ENCODE peak calls at places on chromosomes 5 and 9, in four cellular contexts. B is PC-3; T is fibroblast of mammary gland; U is CD8-positive, alpha-beta T cell. J is an unnamed sample.

GRCh38 chr5:57495285-57495684 is 12.7 kb upstream of the ACTBL2 start:
- DNase-seq in T (no peak), U (no peak), B (no peak), J (no peak)

GRCh38 chr5:44828719-44829118 is 20.0 kb downstream of the MRPS30 start:
- DNase-seq in T (no peak), U (no peak), B (no peak), J (no peak)

GRCh38 chr9:2356391-2356790 is 265.2 kb upstream of the VLDLR start:
- DNase-seq in B (peak; percentile 28), T (no peak), U (no peak), J (peak; percentile 9)

GRCh38 chr9:16871358-16872151 is 1.1 kb upstream of the BNC2 start:
- DNase-seq in T (peak; percentile 91), B (peak; percentile 71), U (no peak), J (peak; percentile 48)

GRCh38 chr5:350355-350754 is 28.8 kb downstream of the AHRR start:
- DNase-seq in B (no peak), U (no peak), T (no peak), J (no peak)

GRCh38 chr5:62206150-62206829 is 99.7 kb upstream of the KIF2A start:
- DNase-seq in U (no peak), T (peak; percentile 5), B (peak; percentile 17), J (peak; percentile 17)

GRCh38 chr5:140372971-140373487 is 13.0 kb downstream of the SLC4A9 start:
- DNase-seq in T (peak; percentile 80), B (peak; percentile 88), U (no peak), J (peak; percentile 74)

GRCh38 chr5:145062280-145062679 is 772.9 kb downstream of the PRELID2 start:
- DNase-seq in T (no peak), U (no peak), B (no peak), J (no peak)

GRCh38 chr5:133366438-133366837 is 245.9 kb downstream of the FSTL4 start:
- DNase-seq in T (peak; percentile 11), U (no peak), B (peak; percentile 20), J (peak; percentile 57)

GRCh38 chr5:64900618-64901017 is 131.9 kb downstream of the CWC27 start:
- DNase-seq in T (no peak), B (peak; percentile 52), U (no peak), J (peak; percentile 1)

GRCh38 chr5:53948598-53948997 is 361.8 kb downstream of the ARL15 start:
- DNase-seq in U (no peak), B (no peak), T (no peak), J (no peak)

GRCh38 chr5:155128786-155129512 is 115.4 kb downstream of the KIF4B start:
- DNase-seq in U (no peak), T (peak; percentile 66), B (peak; percentile 2), J (peak; percentile 87)

GRCh38 chr9:137278913-137279711 is 1.6 kb downstream of the TOR4A start:
- DNase-seq in T (no peak), B (no peak), U (no peak), J (no peak)

GRCh38 chr9:108049026-108049591 is 559.5 kb upstream of the KLF4 start:
- DNase-seq in T (peak; percentile 95), U (no peak), B (peak; percentile 94), J (peak; percentile 93)
- H3K4me3 ChIP-seq in T (no peak overlapping the region), U (no peak overlapping the region), B (no peak overlapping the region), J (no peak overlapping the region)

DNA sequence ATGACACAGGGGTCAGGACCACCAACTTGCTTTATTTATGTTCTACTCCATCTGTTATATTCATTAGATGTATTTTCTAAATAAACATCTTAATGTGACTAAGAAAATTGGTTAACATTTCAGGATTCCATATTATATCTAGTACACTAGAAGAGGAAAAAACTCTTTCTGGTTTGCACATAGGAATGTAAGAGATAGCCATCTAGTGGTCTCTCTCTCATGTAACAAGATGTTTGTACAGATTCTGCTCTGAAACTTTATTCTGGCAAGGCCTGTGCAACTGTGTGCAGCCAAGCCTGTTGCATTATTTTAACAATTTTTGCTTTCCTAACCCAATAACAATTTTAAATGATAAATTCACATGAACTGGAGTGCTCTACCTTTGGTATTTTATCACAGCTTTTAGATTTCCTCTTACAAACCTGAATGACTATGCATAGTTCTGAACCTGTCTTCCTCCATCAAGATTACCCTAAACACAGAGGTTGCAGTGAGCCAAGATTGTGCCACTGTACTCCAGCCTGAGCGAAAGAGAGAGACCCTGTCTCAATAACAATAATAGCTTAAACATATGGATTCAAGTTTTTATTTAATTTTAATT is 148.1 kb downstream of the GIN1 start:
- DNase-seq in T (peak; percentile 61), U (no peak), B (peak; percentile 70), J (peak; percentile 8)
- TF ChIP-seq CTCF in T (peak; percentile 60), U (no peak), B (peak; percentile 86), J (peak; percentile 36)

DNA sequence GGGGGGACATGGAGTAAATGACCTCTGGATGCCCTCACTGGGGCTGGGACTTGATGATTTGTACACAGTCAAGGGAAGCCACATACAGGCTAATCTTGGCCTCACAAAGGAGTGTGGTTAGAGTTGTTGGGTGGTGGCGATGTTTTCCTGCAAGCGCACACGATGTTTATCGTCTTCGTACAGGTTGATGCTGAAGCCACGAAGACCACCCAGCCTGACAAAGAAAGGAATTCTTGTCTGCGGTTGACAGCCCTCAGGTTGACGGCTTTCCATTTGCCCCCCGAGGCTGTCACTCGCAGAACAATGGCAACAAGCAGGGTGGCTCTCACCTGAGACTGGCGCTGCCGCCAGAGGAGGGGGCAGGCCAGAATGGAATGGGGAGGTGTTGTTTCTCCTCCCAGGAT is 14.1 kb upstream of the XPA start:
- DNase-seq in B (no peak), T (no peak), U (no peak), J (no peak)
- H3K4me3 ChIP-seq in B (no peak overlapping the region), T (no peak overlapping the region), U (no peak overlapping the region), J (no peak overlapping the region)

DNA sequence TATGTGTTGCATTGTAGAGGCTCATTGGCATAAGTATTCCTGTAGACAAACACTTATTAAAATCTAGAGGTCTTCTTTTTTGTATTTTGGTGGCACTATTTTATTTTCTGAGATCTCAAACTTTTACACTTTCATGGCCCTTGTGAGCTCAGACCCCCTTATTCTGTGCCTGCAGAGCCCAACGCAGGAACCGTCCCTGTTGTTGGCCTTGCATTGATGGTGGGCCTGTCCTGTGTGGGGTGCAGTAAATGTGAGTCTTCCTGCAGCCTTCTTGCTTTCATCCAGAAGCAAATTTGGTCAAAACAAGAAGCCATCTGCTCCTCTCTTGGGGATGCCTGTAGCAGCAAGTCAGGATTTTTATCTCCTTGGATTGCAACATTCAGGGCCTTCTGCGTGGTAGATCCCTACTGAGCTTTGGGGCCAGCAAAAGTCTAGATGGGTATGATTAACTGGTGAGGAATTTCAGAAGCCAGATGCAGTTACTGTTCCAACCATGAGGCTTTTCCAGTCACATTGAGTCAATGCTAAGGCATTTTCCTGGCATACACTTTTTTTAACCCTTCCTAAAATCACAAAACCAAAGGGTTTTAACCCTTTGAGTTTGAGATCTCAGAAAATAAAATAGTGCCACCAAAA is 31.7 kb downstream of the BASP1 start:
- DNase-seq in T (peak; percentile 98), U (no peak), B (peak; percentile 100), J (peak; percentile 96)
- TF ChIP-seq CTCF in T (peak; percentile 14), U (no peak), B (no peak), J (peak; percentile 43)

GRCh38 chr5:43014522-43014921 is 25.6 kb downstream of the ANXA2R start:
- DNase-seq in B (no peak), U (no peak), T (no peak), J (no peak)
- H3K4me3 ChIP-seq in B (no peak overlapping the region), U (no peak overlapping the region), T (no peak overlapping the region), J (no peak overlapping the region)

J was measured in epithelial cell of esophagus.